ENCODE peak calls at places on chromosomes 11 and 22, in six cellular contexts. Z is K562, S is GM12878, P is H1, H is HepG2, K is HCT116. O is an unnamed sample.

GRCh38 chr11:12680246-12680939 is 6.2 kb downstream of the TEAD1 start:
- DNase-seq in Z (no peak), S (no peak), P (peak; percentile 86), H (peak; percentile 44), K (no peak), O (peak; percentile 82)

GRCh38 chr22:32310777-32311176 is 46.9 kb upstream of the RFPL3 start:
- DNase-seq in Z (no peak), S (no peak), P (no peak), H (no peak), K (no peak), O (no peak)

GRCh38 chr11:27694992-27695391 is 5.3 kb downstream of the BDNF start:
- DNase-seq in Z (no peak), S (no peak), P (no peak), H (no peak), K (no peak), O (no peak)

GRCh38 chr22:23695141-23695540 is 4.3 kb downstream of the RGL4 start:
- DNase-seq in Z (no peak), S (no peak), P (no peak), H (no peak), K (no peak), O (no peak)

GRCh38 chr11:117143390-117143789 is 697 bp upstream of the PAFAH1B2 start:
- DNase-seq in Z (peak; percentile 27), S (no peak), P (no peak), H (no peak), K (no peak), O (no peak)

GRCh38 chr22:49264696-49265095 is 563.0 kb downstream of the BRD1 start:
- DNase-seq in Z (no peak), S (no peak), P (no peak), H (no peak), K (no peak), O (no peak)

GRCh38 chr11:116732740-116733385 is 39.9 kb downstream of the BUD13 start:
- DNase-seq in Z (peak; percentile 92), S (peak; percentile 20), P (peak; percentile 62), H (peak; percentile 43), K (peak; percentile 45), O (peak; percentile 63)

GRCh38 chr22:31526275-31526674 is 29.9 kb downstream of the SFI1 start:
- DNase-seq in Z (no peak), S (no peak), P (no peak), H (no peak), K (no peak), O (no peak)

GRCh38 chr11:30107899-30108298 is 91.1 kb upstream of the KCNA4 start:
- DNase-seq in Z (no peak), S (no peak), P (no peak), H (no peak), K (no peak), O (no peak)

GRCh38 chr11:29343465-29344333 is 673.1 kb downstream of the KCNA4 start:
- DNase-seq in Z (peak; percentile 54), S (no peak), P (no peak), H (peak; percentile 28), K (peak; percentile 60), O (no peak)

GRCh38 chr11:118216621-118217526 is 7.9 kb downstream of the JAML start:
- DNase-seq in Z (no peak), S (no peak), P (no peak), H (no peak), K (no peak), O (no peak)

GRCh38 chr22:31248138-31248745 is 36.1 kb downstream of the LIMK2 start:
- DNase-seq in Z (peak; percentile 76), S (no peak), P (peak; percentile 67), H (no peak), K (no peak), O (peak; percentile 74)

GRCh38 chr11:46917109-46918086 is 952 bp downstream of the LRP4 start:
- DNase-seq in Z (no peak), S (no peak), P (no peak), H (peak; percentile 54), K (no peak), O (no peak)

GRCh38 chr22:46730568-46731245 is 7.3 kb downstream of the CERK start:
- DNase-seq in Z (no peak), S (no peak), P (no peak), H (no peak), K (no peak), O (no peak)

GRCh38 chr11:19419813-19420212 is 179.1 kb upstream of the E2F8 start:
- DNase-seq in Z (no peak), S (no peak), P (no peak), H (no peak), K (no peak), O (no peak)

GRCh38 chr11:120169981-120170698 is 32.2 kb upstream of the TRIM29 start:
- DNase-seq in Z (no peak), S (no peak), P (no peak), H (no peak), K (no peak), O (no peak)

GRCh38 chr11:1757861-1758610 is 5.7 kb downstream of the CTSD start:
- DNase-seq in Z (no peak), S (no peak), P (no peak), H (no peak), K (no peak), O (no peak)

GRCh38 chr11:114001416-114001815 is 26.5 kb downstream of the HTR3A start:
- DNase-seq in Z (no peak), S (no peak), P (no peak), H (no peak), K (no peak), O (no peak)

GRCh38 chr22:26429458-26430238 is 588 bp downstream of the ASPHD2 start:
- DNase-seq in Z (peak; percentile 36), S (no peak), P (no peak), H (no peak), K (no peak), O (no peak)

GRCh38 chr11:14308114-14308896 is 50.7 kb downstream of the RRAS2 start:
- DNase-seq in Z (peak; percentile 39), S (no peak), P (no peak), H (peak; percentile 50), K (peak; percentile 12), O (no peak)

GRCh38 chr11:14310696-14311095 is 48.3 kb downstream of the RRAS2 start:
- DNase-seq in Z (no peak), S (no peak), P (no peak), H (no peak), K (no peak), O (no peak)

GRCh38 chr11:14309425-14310192 is 49.4 kb downstream of the RRAS2 start:
- DNase-seq in Z (no peak), S (no peak), P (no peak), H (no peak), K (no peak), O (no peak)

GRCh38 chr11:14306481-14306880 is 52.5 kb downstream of the RRAS2 start:
- DNase-seq in Z (no peak), S (no peak), P (no peak), H (no peak), K (no peak), O (no peak)

GRCh38 chr11:14308897-14309387 is 50.0 kb downstream of the RRAS2 start:
- DNase-seq in Z (no peak), S (no peak), P (no peak), H (no peak), K (no peak), O (no peak)
- TF ChIP-seq ZNF274 in Z (no peak), S (no peak), P (no peak), H (no peak), K (no peak), O (no peak)

DNA sequence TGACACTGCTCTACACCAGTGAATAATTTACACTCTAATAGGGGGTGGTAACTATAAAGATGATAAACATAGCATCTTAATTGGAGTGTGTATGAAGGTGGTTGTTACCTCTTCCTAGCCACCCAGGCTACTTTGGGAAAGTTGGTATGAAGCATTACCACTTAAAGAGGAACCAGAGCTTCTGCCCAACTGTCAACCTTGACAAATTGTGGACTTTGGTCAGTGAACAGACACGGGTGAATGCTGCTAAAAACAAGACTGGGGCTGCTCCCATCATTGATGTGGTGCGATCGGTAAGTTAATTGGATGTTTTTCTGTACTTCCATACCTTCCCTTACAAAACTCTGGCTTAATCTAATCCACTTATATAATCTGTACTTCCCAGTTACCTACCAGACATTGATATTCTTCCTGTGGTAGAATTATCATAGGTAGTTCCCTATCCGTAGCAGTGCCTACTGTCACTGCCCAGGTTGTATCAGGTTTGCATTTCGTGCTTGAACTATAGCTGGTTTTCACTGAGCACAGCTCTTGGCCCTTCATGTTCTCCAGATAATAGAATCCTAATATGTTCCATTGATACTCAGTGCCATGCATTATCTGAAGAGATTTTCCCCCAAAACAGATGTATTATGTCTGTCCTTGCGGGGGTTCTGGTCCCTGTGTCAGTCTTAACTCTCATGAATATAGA is 2.2 kb downstream of the RPL27A start:
- DNase-seq in Z (no peak), S (no peak), P (no peak), H (no peak), K (no peak), O (no peak)
- H3K9ac ChIP-seq in Z (peak overlapping the region; percentile 87), S (peak overlapping the region; percentile 100), P (no peak overlapping the region), H (peak overlapping the region; percentile 100), K (peak overlapping the region; percentile 99), O (peak overlapping the region; percentile 100)

DNA sequence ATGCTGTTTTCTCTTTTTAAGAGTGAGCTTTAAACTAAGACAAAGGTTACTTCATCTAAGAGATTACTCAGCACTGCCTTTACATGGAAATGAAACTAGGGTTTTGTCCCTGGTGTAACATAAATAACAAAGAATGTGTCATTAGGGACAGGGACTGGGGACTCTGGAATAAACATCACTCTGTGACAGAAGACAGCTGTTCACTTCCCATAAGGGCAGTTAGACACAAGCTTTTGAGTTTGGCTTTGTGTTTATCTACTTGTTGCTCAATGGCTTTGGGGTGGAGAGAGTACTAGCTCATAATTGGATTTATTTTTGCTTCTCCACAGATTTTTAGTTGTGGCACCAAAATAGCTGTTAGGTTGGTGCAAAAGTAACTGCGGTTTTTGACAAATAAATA is 154.5 kb downstream of the OR4C45 start:
- DNase-seq in Z (no peak), S (no peak), P (no peak), H (no peak), K (no peak), O (no peak)
- H3K9me3 ChIP-seq in Z (no peaks in the 10 kb centered on the region), S (no peaks in the 10 kb centered on the region), P (peaks cover 77% of the 10 kb centered on the region), H (peaks cover 34% of the 10 kb centered on the region), K (peaks cover 3% of the 10 kb centered on the region), O (no peaks in the 10 kb centered on the region)

DNA sequence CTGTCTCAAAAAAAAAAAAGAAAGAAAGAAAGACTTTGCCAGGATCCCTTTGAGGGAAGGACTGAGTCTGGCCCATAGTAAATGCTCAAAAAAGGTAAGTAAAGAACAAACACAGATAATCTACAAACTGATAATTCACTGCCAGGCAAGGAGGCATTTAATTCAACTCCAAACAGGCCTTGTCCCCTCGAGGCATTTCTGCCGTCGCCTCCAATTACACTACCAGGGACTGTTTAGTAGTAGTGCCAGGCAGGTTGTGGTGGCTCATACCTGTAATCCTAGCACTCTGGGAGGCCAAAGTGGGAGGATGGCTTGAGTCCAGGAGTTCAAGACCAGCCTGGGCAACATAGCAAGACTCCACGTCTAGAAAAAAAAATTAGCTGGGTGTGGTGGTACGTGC is 43.7 kb downstream of the PC start:
- DNase-seq in Z (no peak), S (no peak), P (no peak), H (no peak), K (no peak), O (no peak)
- TF ChIP-seq ZNF274 in Z (no peak), S (no peak), P (no peak), H (no peak), K (no peak), O (no peak)

DNA sequence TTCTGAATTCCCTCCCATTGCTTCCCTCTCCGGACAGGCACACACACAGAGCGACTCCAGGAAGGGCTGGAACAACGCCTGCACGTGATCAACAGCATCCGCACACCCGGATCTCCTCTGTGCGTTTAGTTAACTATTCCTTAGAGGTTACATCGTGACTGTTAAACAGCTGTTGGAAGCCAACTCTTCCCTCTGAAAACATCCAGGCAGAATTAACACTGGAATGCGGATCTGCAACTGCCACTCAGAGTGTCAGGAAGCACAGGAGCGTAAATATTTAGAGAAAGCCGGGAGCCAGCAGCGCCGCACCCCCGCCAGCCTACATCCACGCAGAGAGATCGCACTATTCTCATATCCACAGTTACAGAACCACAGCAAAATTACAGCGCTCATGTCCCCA is 46.2 kb downstream of the SHANK2 start:
- DNase-seq in Z (no peak), S (no peak), P (no peak), H (no peak), K (no peak), O (no peak)
- H3K9ac ChIP-seq in Z (no peak overlapping the region), S (no peak overlapping the region), P (no peak overlapping the region), H (no peak overlapping the region), K (no peak overlapping the region), O (no peak overlapping the region)